ENCODE peak calls at places on chromosomes 6 and 20, in ten cellular contexts. One of them, this sample, is unnamed.

GRCh38 chr6:71721642-71722041 is 164.7 kb upstream of the RIMS1 start:
- DNase-seq in spleen: no peak
- DNase-seq in cardiac muscle cell: peak
- DNase-seq in right lobe of liver: no peak
- DNase-seq in CD8-positive, alpha-beta T cell: no peak
- DNase-seq in H9: no peak
- DNase-seq in tibial nerve: no peak
- DNase-seq in aorta: peak
- DNase-seq in RWPE2: no peak
- DNase-seq in ovary: no peak
- DNase-seq in this sample: no peak

GRCh38 chr6:117919775-117920492 is 12.9 kb downstream of the SLC35F1 start:
- DNase-seq in spleen: peak
- DNase-seq in cardiac muscle cell: no peak
- DNase-seq in right lobe of liver: peak
- DNase-seq in CD8-positive, alpha-beta T cell: no peak
- DNase-seq in H9: peak
- DNase-seq in tibial nerve: no peak
- DNase-seq in aorta: peak
- DNase-seq in RWPE2: no peak
- DNase-seq in ovary: no peak
- DNase-seq in this sample: no peak

GRCh38 chr20:6562111-6562510 is 205.4 kb upstream of the BMP2 start:
- DNase-seq in spleen: no peak
- DNase-seq in cardiac muscle cell: peak
- DNase-seq in right lobe of liver: no peak
- DNase-seq in CD8-positive, alpha-beta T cell: no peak
- DNase-seq in H9: no peak
- DNase-seq in tibial nerve: no peak
- DNase-seq in aorta: no peak
- DNase-seq in RWPE2: no peak
- DNase-seq in ovary: no peak
- DNase-seq in this sample: no peak

GRCh38 chr6:20319520-20320357 is 81.9 kb upstream of the E2F3 start:
- DNase-seq in spleen: peak
- DNase-seq in cardiac muscle cell: no peak
- DNase-seq in right lobe of liver: peak
- DNase-seq in CD8-positive, alpha-beta T cell: peak
- DNase-seq in H9: no peak
- DNase-seq in tibial nerve: no peak
- DNase-seq in aorta: peak
- DNase-seq in RWPE2: no peak
- DNase-seq in ovary: no peak
- DNase-seq in this sample: peak

GRCh38 chr6:75666590-75666989 is 64.9 kb downstream of the SENP6 start:
- DNase-seq in spleen: no peak
- DNase-seq in cardiac muscle cell: no peak
- DNase-seq in right lobe of liver: no peak
- DNase-seq in CD8-positive, alpha-beta T cell: no peak
- DNase-seq in H9: no peak
- DNase-seq in tibial nerve: no peak
- DNase-seq in aorta: no peak
- DNase-seq in RWPE2: no peak
- DNase-seq in ovary: no peak
- DNase-seq in this sample: no peak

GRCh38 chr6:21295846-21296245 is 297.7 kb upstream of the SOX4 start:
- DNase-seq in spleen: no peak
- DNase-seq in cardiac muscle cell: no peak
- DNase-seq in right lobe of liver: no peak
- DNase-seq in CD8-positive, alpha-beta T cell: no peak
- DNase-seq in H9: no peak
- DNase-seq in tibial nerve: no peak
- DNase-seq in aorta: no peak
- DNase-seq in RWPE2: no peak
- DNase-seq in ovary: no peak
- DNase-seq in this sample: no peak

GRCh38 chr6:34852406-34853085 is 35.3 kb downstream of the TAF11 start:
- DNase-seq in spleen: no peak
- DNase-seq in cardiac muscle cell: no peak
- DNase-seq in right lobe of liver: no peak
- DNase-seq in CD8-positive, alpha-beta T cell: no peak
- DNase-seq in H9: no peak
- DNase-seq in tibial nerve: no peak
- DNase-seq in aorta: no peak
- DNase-seq in RWPE2: no peak
- DNase-seq in ovary: no peak
- DNase-seq in this sample: no peak

GRCh38 chr20:36572701-36573102 is 695 bp upstream of the TGIF2 start:
- DNase-seq in spleen: no peak
- DNase-seq in cardiac muscle cell: peak
- DNase-seq in right lobe of liver: peak
- DNase-seq in CD8-positive, alpha-beta T cell: peak
- DNase-seq in H9: peak
- DNase-seq in tibial nerve: no peak
- DNase-seq in aorta: no peak
- DNase-seq in RWPE2: no peak
- DNase-seq in ovary: no peak
- DNase-seq in this sample: no peak

DNA sequence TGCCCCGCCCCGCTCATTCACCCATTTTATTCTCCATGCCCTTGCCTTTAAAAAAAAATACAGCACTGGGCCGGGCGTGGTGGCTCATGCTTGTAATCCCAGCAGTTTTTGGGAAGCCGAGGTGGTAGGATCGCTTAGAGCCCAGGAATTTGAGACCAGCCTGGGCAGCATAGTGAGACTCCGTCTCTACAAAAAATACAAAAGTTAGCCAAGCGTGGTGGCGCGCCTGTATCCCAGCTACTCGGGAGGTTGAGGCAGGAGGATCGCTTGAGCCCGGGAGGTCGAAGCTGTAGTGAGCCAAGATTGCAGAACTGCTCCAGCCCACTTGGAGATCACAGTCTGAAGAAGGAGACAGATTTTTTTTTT is 407 bp upstream of the KIF6 start:
- DNase-seq in spleen: no peak
- DNase-seq in cardiac muscle cell: no peak
- DNase-seq in right lobe of liver: no peak
- DNase-seq in CD8-positive, alpha-beta T cell: no peak
- DNase-seq in H9: no peak
- DNase-seq in tibial nerve: no peak
- DNase-seq in aorta: no peak
- DNase-seq in RWPE2: no peak
- DNase-seq in ovary: no peak
- DNase-seq in this sample: no peak
- H3K27ac ChIP-seq in spleen: peak
- H3K27ac ChIP-seq in cardiac muscle cell: no peak
- H3K27ac ChIP-seq in right lobe of liver: no peak
- H3K27ac ChIP-seq in CD8-positive, alpha-beta T cell: no peak
- H3K27ac ChIP-seq in H9: no peak
- H3K27ac ChIP-seq in tibial nerve: peak
- H3K27ac ChIP-seq in aorta: no peak
- H3K27ac ChIP-seq in RWPE2: no peak
- H3K27ac ChIP-seq in ovary: no peak
- H3K27ac ChIP-seq in this sample: peak

GRCh38 chr20:57437672-57438330 is 46.6 kb downstream of the RBM38 start:
- DNase-seq in spleen: peak
- DNase-seq in cardiac muscle cell: no peak
- DNase-seq in right lobe of liver: no peak
- DNase-seq in CD8-positive, alpha-beta T cell: no peak
- DNase-seq in H9: no peak
- DNase-seq in tibial nerve: no peak
- DNase-seq in aorta: no peak
- DNase-seq in RWPE2: peak
- DNase-seq in ovary: no peak
- DNase-seq in this sample: no peak

GRCh38 chr20:57437267-57437666 is 46.1 kb downstream of the RBM38 start:
- DNase-seq in spleen: peak
- DNase-seq in cardiac muscle cell: no peak
- DNase-seq in right lobe of liver: no peak
- DNase-seq in CD8-positive, alpha-beta T cell: no peak
- DNase-seq in H9: no peak
- DNase-seq in tibial nerve: no peak
- DNase-seq in aorta: no peak
- DNase-seq in RWPE2: peak
- DNase-seq in ovary: no peak
- DNase-seq in this sample: no peak

GRCh38 chr20:57435498-57436222 is 44.5 kb downstream of the RBM38 start:
- DNase-seq in spleen: peak
- DNase-seq in cardiac muscle cell: peak
- DNase-seq in right lobe of liver: peak
- DNase-seq in CD8-positive, alpha-beta T cell: peak
- DNase-seq in H9: peak
- DNase-seq in tibial nerve: no peak
- DNase-seq in aorta: peak
- DNase-seq in RWPE2: peak
- DNase-seq in ovary: no peak
- DNase-seq in this sample: no peak

GRCh38 chr20:57435105-57435497 is 43.9 kb downstream of the RBM38 start:
- DNase-seq in spleen: no peak
- DNase-seq in cardiac muscle cell: no peak
- DNase-seq in right lobe of liver: no peak
- DNase-seq in CD8-positive, alpha-beta T cell: no peak
- DNase-seq in H9: no peak
- DNase-seq in tibial nerve: no peak
- DNase-seq in aorta: no peak
- DNase-seq in RWPE2: no peak
- DNase-seq in ovary: no peak
- DNase-seq in this sample: no peak

GRCh38 chr20:57436223-57436545 is 45.0 kb downstream of the RBM38 start:
- DNase-seq in spleen: no peak
- DNase-seq in cardiac muscle cell: no peak
- DNase-seq in right lobe of liver: no peak
- DNase-seq in CD8-positive, alpha-beta T cell: no peak
- DNase-seq in H9: no peak
- DNase-seq in tibial nerve: no peak
- DNase-seq in aorta: no peak
- DNase-seq in RWPE2: no peak
- DNase-seq in ovary: no peak
- DNase-seq in this sample: no peak
- H3K27ac ChIP-seq in spleen: peak
- H3K27ac ChIP-seq in cardiac muscle cell: peak
- H3K27ac ChIP-seq in right lobe of liver: peak
- H3K27ac ChIP-seq in CD8-positive, alpha-beta T cell: no peak
- H3K27ac ChIP-seq in H9: no peak
- H3K27ac ChIP-seq in tibial nerve: no peak
- H3K27ac ChIP-seq in aorta: no peak
- H3K27ac ChIP-seq in RWPE2: no peak
- H3K27ac ChIP-seq in ovary: no peak
- H3K27ac ChIP-seq in this sample: peak

GRCh38 chr20:63747622-63748355 is 8.2 kb downstream of the SLC2A4RG start:
- DNase-seq in spleen: peak
- DNase-seq in cardiac muscle cell: no peak
- DNase-seq in right lobe of liver: no peak
- DNase-seq in CD8-positive, alpha-beta T cell: no peak
- DNase-seq in H9: no peak
- DNase-seq in tibial nerve: no peak
- DNase-seq in aorta: no peak
- DNase-seq in RWPE2: no peak
- DNase-seq in ovary: no peak
- DNase-seq in this sample: no peak

GRCh38 chr20:63746766-63747315 is 7.3 kb downstream of the SLC2A4RG start:
- DNase-seq in spleen: no peak
- DNase-seq in cardiac muscle cell: no peak
- DNase-seq in right lobe of liver: peak
- DNase-seq in CD8-positive, alpha-beta T cell: no peak
- DNase-seq in H9: no peak
- DNase-seq in tibial nerve: no peak
- DNase-seq in aorta: no peak
- DNase-seq in RWPE2: peak
- DNase-seq in ovary: peak
- DNase-seq in this sample: no peak

GRCh38 chr20:63745424-63745805 is 5.8 kb downstream of the SLC2A4RG start:
- DNase-seq in spleen: no peak
- DNase-seq in cardiac muscle cell: no peak
- DNase-seq in right lobe of liver: no peak
- DNase-seq in CD8-positive, alpha-beta T cell: no peak
- DNase-seq in H9: no peak
- DNase-seq in tibial nerve: no peak
- DNase-seq in aorta: no peak
- DNase-seq in RWPE2: peak
- DNase-seq in ovary: no peak
- DNase-seq in this sample: no peak

GRCh38 chr20:63744574-63745423 is 5.2 kb downstream of the SLC2A4RG start:
- DNase-seq in spleen: peak
- DNase-seq in cardiac muscle cell: no peak
- DNase-seq in right lobe of liver: no peak
- DNase-seq in CD8-positive, alpha-beta T cell: no peak
- DNase-seq in H9: no peak
- DNase-seq in tibial nerve: no peak
- DNase-seq in aorta: no peak
- DNase-seq in RWPE2: peak
- DNase-seq in ovary: no peak
- DNase-seq in this sample: no peak

DNA sequence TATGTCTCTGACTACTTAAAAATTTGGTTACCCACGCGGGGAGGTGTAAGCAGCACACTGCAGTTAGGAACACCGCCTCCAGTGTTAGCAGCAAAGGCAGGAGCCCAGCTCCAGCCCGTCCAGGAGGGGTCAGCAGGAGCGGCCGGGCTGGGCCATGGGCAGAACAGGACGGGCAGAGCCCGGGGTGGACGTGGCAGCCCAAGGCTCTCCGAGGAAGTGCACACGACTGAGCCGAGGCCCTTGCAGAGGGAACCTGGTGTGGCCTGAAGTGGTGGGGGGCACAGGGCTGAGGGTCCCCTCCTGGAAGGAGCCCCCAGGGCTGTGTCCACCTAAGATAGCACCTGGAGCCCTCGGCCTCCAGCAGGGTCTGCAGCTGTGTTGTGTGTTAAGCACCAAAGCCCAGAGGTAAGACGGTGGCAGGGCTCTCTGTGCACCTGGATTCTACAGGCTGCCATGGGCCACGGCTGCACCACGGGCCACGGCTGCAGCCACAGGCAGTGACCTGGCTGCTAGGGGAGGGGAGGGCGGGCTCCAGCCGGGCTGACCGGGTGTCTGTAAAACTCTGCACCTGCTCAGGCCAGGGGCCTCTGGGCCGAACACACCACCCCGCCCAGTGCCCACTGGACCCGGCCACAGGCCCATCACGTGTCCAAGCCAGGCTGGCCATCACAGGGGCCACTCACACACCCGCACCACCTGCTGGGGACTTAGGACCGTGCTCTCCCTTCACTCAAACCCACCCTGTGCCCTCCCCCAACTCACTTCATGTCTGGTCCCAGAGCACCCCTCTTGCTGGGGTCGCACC is 6.6 kb downstream of the SLC2A4RG start:
- DNase-seq in spleen: no peak
- DNase-seq in cardiac muscle cell: no peak
- DNase-seq in right lobe of liver: peak
- DNase-seq in CD8-positive, alpha-beta T cell: no peak
- DNase-seq in H9: no peak
- DNase-seq in tibial nerve: no peak
- DNase-seq in aorta: no peak
- DNase-seq in RWPE2: peak
- DNase-seq in ovary: no peak
- DNase-seq in this sample: no peak
- H3K27ac ChIP-seq in spleen: no peak
- H3K27ac ChIP-seq in cardiac muscle cell: no peak
- H3K27ac ChIP-seq in right lobe of liver: no peak
- H3K27ac ChIP-seq in CD8-positive, alpha-beta T cell: no peak
- H3K27ac ChIP-seq in H9: no peak
- H3K27ac ChIP-seq in tibial nerve: no peak
- H3K27ac ChIP-seq in aorta: no peak
- H3K27ac ChIP-seq in RWPE2: no peak
- H3K27ac ChIP-seq in ovary: no peak
- H3K27ac ChIP-seq in this sample: no peak

GRCh38 chr6:152472325-152472724 is 164.8 kb downstream of the SYNE1 start:
- DNase-seq in spleen: no peak
- DNase-seq in cardiac muscle cell: no peak
- DNase-seq in right lobe of liver: no peak
- DNase-seq in CD8-positive, alpha-beta T cell: no peak
- DNase-seq in H9: no peak
- DNase-seq in tibial nerve: no peak
- DNase-seq in aorta: no peak
- DNase-seq in RWPE2: no peak
- DNase-seq in ovary: no peak
- DNase-seq in this sample: no peak

GRCh38 chr6:152474341-152474740 is 162.8 kb downstream of the SYNE1 start:
- DNase-seq in spleen: no peak
- DNase-seq in cardiac muscle cell: no peak
- DNase-seq in right lobe of liver: no peak
- DNase-seq in CD8-positive, alpha-beta T cell: no peak
- DNase-seq in H9: no peak
- DNase-seq in tibial nerve: no peak
- DNase-seq in aorta: no peak
- DNase-seq in RWPE2: no peak
- DNase-seq in ovary: no peak
- DNase-seq in this sample: no peak

DNA sequence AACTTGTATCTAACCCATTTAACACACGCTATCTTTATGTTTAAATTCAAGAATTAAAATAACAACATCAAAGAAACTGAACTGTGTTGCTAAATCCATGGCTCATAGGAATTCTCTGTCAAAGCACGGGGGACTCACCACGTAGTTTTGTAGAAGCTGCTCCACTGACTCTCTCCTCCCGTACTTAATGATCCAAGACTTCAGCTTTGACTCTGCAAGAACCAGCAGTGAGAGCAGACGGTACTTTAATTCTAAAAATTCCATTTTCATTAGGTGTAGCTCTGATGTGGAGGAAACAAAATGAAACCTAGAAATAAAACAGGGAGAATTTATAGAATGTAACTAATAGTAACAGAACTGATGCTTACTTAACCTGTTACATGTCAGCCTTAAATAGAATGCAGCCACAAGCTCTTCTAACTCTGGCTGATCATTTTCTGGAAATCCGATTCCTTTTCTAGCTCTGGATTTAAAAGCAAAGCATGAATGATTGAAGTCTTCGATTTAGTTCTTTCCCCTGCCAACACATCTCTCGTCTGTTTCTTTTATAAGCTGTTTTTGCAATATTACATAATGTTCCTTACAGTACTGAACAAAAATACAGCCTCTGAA is 165.6 kb downstream of the SYNE1 start:
- DNase-seq in spleen: no peak
- DNase-seq in cardiac muscle cell: no peak
- DNase-seq in right lobe of liver: no peak
- DNase-seq in CD8-positive, alpha-beta T cell: no peak
- DNase-seq in H9: no peak
- DNase-seq in tibial nerve: no peak
- DNase-seq in aorta: no peak
- DNase-seq in RWPE2: no peak
- DNase-seq in ovary: no peak
- DNase-seq in this sample: no peak
- H3K27ac ChIP-seq in spleen: no peak
- H3K27ac ChIP-seq in cardiac muscle cell: no peak
- H3K27ac ChIP-seq in right lobe of liver: no peak
- H3K27ac ChIP-seq in CD8-positive, alpha-beta T cell: no peak
- H3K27ac ChIP-seq in H9: no peak
- H3K27ac ChIP-seq in tibial nerve: no peak
- H3K27ac ChIP-seq in aorta: no peak
- H3K27ac ChIP-seq in RWPE2: no peak
- H3K27ac ChIP-seq in ovary: no peak
- H3K27ac ChIP-seq in this sample: no peak

This sample was measured in esophagus squamous epithelium.